ENCODE peak calls at places on chromosome 4, in four cellular contexts. R, G, K and Y are unnamed samples.

GRCh38 chr4:71406459-71406963 is 67.7 kb downstream of the SLC4A4 start:
- DNase-seq in R (peak; percentile 56), K (no peak), G (no peak), Y (no peak)

GRCh38 chr4:106603471-106603870 is 234.9 kb upstream of the GIMD1 start:
- DNase-seq in R (no peak), K (no peak), G (no peak), Y (no peak)

GRCh38 chr4:10212400-10212799 is 95.8 kb upstream of the WDR1 start:
- DNase-seq in K (no peak), R (no peak), G (no peak), Y (no peak)

GRCh38 chr4:78288327-78288726 is 231.2 kb downstream of the FRAS1 start:
- DNase-seq in G (no peak), R (no peak), K (no peak), Y (no peak)

GRCh38 chr4:118981171-118981838 is 92.7 kb downstream of the SYNPO2 start:
- DNase-seq in K (peak; percentile 14), G (no peak), R (no peak), Y (no peak)

GRCh38 chr4:184282895-184283654 is 65.4 kb upstream of the ENPP6 start:
- DNase-seq in K (no peak), R (no peak), G (no peak), Y (no peak)

GRCh38 chr4:8207314-8207713 is 8.2 kb downstream of the SH3TC1 start:
- DNase-seq in R (no peak), K (no peak), G (no peak), Y (no peak)

GRCh38 chr4:81665050-81665449 is 193.3 kb upstream of the RASGEF1B start:
- DNase-seq in K (no peak), R (no peak), G (no peak), Y (no peak)

GRCh38 chr4:109574931-109575804 is 15.1 kb downstream of the MCUB start:
- DNase-seq in R (no peak), K (no peak), G (no peak), Y (no peak)

GRCh38 chr4:166655231-166655630 is 579.1 kb downstream of the SPOCK3 start:
- DNase-seq in R (peak; percentile 19), K (no peak), G (no peak), Y (no peak)

GRCh38 chr4:27316176-27316575 is 455.5 kb downstream of the STIM2 start:
- DNase-seq in G (no peak), K (no peak), R (peak; percentile 61), Y (no peak)

GRCh38 chr4:27315625-27316024 is 455.0 kb downstream of the STIM2 start:
- DNase-seq in G (no peak), K (no peak), R (no peak), Y (no peak)

GRCh38 chr4:27318740-27319139 is 458.1 kb downstream of the STIM2 start:
- DNase-seq in K (peak; percentile 64), R (peak; percentile 54), G (peak; percentile 35), Y (peak; percentile 24)
- TF ChIP-seq EZH2 in K (no peak), R (no peak), G (no peak), Y (no peak)

GRCh38 chr4:147182041-147182440 is 236.4 kb upstream of the TTC29 start:
- DNase-seq in R (no peak), K (no peak), G (no peak), Y (no peak)
- H2AFZ ChIP-seq in R (no peak overlapping the region), K (no peak overlapping the region), G (no peak overlapping the region), Y (no peak overlapping the region)

DNA sequence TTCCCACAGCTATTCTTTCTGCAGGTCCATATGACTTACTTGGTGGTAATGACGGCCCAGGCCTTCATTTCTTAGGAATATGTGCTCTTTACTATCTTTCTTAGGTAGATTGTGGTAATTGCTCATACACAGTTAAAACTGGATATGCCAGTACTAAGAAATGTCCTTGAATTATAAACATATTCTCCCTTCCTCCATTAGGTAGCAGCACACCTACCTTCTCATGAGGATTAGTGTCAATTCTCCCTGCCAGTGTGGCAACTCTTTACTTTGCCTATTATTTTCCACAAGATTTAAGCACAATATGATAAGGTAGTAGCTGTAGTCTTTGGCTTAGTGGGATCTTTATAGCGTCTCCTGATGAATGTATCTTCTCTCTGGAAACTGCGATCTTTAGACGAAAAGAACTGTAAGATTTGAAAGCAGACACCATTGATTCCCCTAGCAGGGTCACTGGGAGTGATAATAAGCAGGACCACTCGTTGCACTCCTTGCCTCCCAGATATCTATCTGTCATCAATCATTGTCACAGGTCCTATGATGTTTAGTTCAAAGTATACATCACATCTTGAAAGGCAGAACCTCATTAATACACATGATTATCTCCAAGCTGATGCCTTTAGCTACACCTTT is 1240.7 kb downstream of the C4orf33 start:
- DNase-seq in K (peak; percentile 47), G (peak; percentile 26), R (no peak), Y (no peak)
- H4K20me1 ChIP-seq in K (no peaks in the 10 kb centered on the region), G (no peaks in the 10 kb centered on the region), R (no peaks in the 10 kb centered on the region), Y (no peaks in the 10 kb centered on the region)

GRCh38 chr4:41865981-41866798 is 69.0 kb upstream of the TMEM33 start:
- DNase-seq in K (peak; percentile 58), G (no peak), R (no peak), Y (no peak)

GRCh38 chr4:41866799-41867677 is 68.2 kb upstream of the TMEM33 start:
- DNase-seq in R (no peak), G (no peak), K (peak; percentile 70), Y (no peak)

GRCh38 chr4:41865306-41865980 is 69.8 kb upstream of the TMEM33 start:
- DNase-seq in G (no peak), K (peak; percentile 69), R (no peak), Y (no peak)
- TF ChIP-seq EZH2 in G (no peak), K (peak; percentile 58), R (no peak), Y (no peak)

GRCh38 chr4:54109226-54110018 is 9.5 kb downstream of the GSX2 start:
- DNase-seq in K (peak; percentile 86), G (no peak), R (no peak), Y (no peak)
- H2AFZ ChIP-seq in K (peak overlapping the region; percentile 63), G (no peak overlapping the region), R (no peak overlapping the region), Y (no peak overlapping the region)